ENCODE peak calls at places on chromosome 15, in nine cellular contexts. K, Q, W, T, P, S, E, U and O are unnamed samples.

GRCh38 chr15:28456476-28457395 is 76.0 kb downstream of the GOLGA8G start:
- DNase-seq in K (peak), Q (peak), W (no peak), T (peak), P (no peak), S (peak), E (no peak), U (peak), O (peak)

GRCh38 chr15:70815604-70816003 is 38.4 kb downstream of the LARP6 start:
- DNase-seq in K (no peak), Q (no peak), W (no peak), T (no peak), P (no peak), S (no peak), E (no peak), U (no peak), O (no peak)

GRCh38 chr15:70491183-70491621 is 272.2 kb downstream of the UACA start:
- DNase-seq in K (no peak), Q (no peak), W (no peak), T (no peak), P (peak), S (no peak), E (no peak), U (no peak), O (no peak)

GRCh38 chr15:61888074-61888780 is 172.0 kb downstream of the VPS13C start:
- DNase-seq in K (no peak), Q (no peak), W (no peak), T (no peak), P (no peak), S (no peak), E (no peak), U (no peak), O (no peak)

GRCh38 chr15:34802803-34803395 is 7.5 kb upstream of the ACTC1 start:
- DNase-seq in K (no peak), Q (no peak), W (no peak), T (no peak), P (no peak), S (no peak), E (no peak), U (no peak), O (no peak)

GRCh38 chr15:97501291-97501690 is 459.2 kb upstream of the ARRDC4 start:
- DNase-seq in K (no peak), Q (no peak), W (no peak), T (no peak), P (peak), S (no peak), E (no peak), U (no peak), O (no peak)

GRCh38 chr15:74555192-74555591 is 14.2 kb downstream of the ARID3B start:
- DNase-seq in K (no peak), Q (no peak), W (no peak), T (no peak), P (no peak), S (no peak), E (no peak), U (no peak), O (no peak)

GRCh38 chr15:39535466-39535865 is 45.4 kb upstream of the THBS1 start:
- DNase-seq in K (no peak), Q (no peak), W (no peak), T (no peak), P (no peak), S (no peak), E (no peak), U (no peak), O (peak)

GRCh38 chr15:78421241-78421994 is 16.6 kb upstream of the IREB2 start:
- DNase-seq in K (no peak), Q (no peak), W (no peak), T (no peak), P (no peak), S (no peak), E (no peak), U (no peak), O (no peak)

GRCh38 chr15:37135225-37135624 is 34.9 kb upstream of the MEIS2 start:
- DNase-seq in K (no peak), Q (peak), W (no peak), T (no peak), P (no peak), S (peak), E (no peak), U (no peak), O (no peak)

GRCh38 chr15:25022233-25022632 is 67.4 kb downstream of the SNRPN start:
- DNase-seq in K (no peak), Q (no peak), W (no peak), T (no peak), P (no peak), S (no peak), E (no peak), U (no peak), O (no peak)

GRCh38 chr15:78364233-78364632 is 24.1 kb downstream of the CRABP1 start:
- DNase-seq in K (no peak), Q (peak), W (no peak), T (no peak), P (no peak), S (no peak), E (no peak), U (no peak), O (no peak)

GRCh38 chr15:52013151-52013791 is 5.7 kb upstream of the MAPK6 start:
- DNase-seq in K (no peak), Q (no peak), W (no peak), T (no peak), P (peak), S (no peak), E (no peak), U (no peak), O (no peak)

GRCh38 chr15:47338771-47339170 is 378.5 kb upstream of the SEMA6D start:
- DNase-seq in K (no peak), Q (no peak), W (no peak), T (no peak), P (no peak), S (no peak), E (no peak), U (no peak), O (no peak)

GRCh38 chr15:33007295-33007855 is 187.1 kb downstream of the FMN1 start:
- DNase-seq in K (no peak), Q (no peak), W (no peak), T (no peak), P (no peak), S (peak), E (no peak), U (no peak), O (no peak)

GRCh38 chr15:36632196-36632595 is 52.8 kb downstream of the CDIN1 start:
- DNase-seq in K (no peak), Q (no peak), W (no peak), T (no peak), P (no peak), S (no peak), E (no peak), U (no peak), O (no peak)

GRCh38 chr15:63915888-63916731 is 82.4 kb upstream of the HERC1 start:
- DNase-seq in K (no peak), Q (no peak), W (no peak), T (no peak), P (no peak), S (peak), E (no peak), U (no peak), O (no peak)

GRCh38 chr15:66167854-66168253 is 85.7 kb downstream of the MEGF11 start:
- DNase-seq in K (no peak), Q (no peak), W (no peak), T (no peak), P (no peak), S (no peak), E (no peak), U (no peak), O (no peak)

GRCh38 chr15:81091889-81092558 is 42.0 kb upstream of the CFAP161 start:
- DNase-seq in K (peak), Q (no peak), W (no peak), T (peak), P (no peak), S (no peak), E (no peak), U (no peak), O (no peak)

GRCh38 chr15:84887928-84888327 is 3.5 kb downstream of the SLC28A1 start:
- DNase-seq in K (no peak), Q (no peak), W (no peak), T (no peak), P (no peak), S (no peak), E (no peak), U (no peak), O (no peak)

GRCh38 chr15:99454941-99455795 is 110.6 kb upstream of the MEF2A start:
- DNase-seq in K (peak), Q (no peak), W (peak), T (peak), P (no peak), S (no peak), E (no peak), U (peak), O (peak)

GRCh38 chr15:57160823-57161560 is 215.3 kb upstream of the CGNL1 start:
- DNase-seq in K (no peak), Q (no peak), W (no peak), T (no peak), P (no peak), S (no peak), E (no peak), U (no peak), O (no peak)

GRCh38 chr15:96027501-96027900 is 303.0 kb upstream of the NR2F2 start:
- DNase-seq in K (no peak), Q (no peak), W (no peak), T (no peak), P (no peak), S (no peak), E (no peak), U (no peak), O (no peak)

GRCh38 chr15:89512631-89513030 is 16.2 kb upstream of the RHCG start:
- DNase-seq in K (no peak), Q (no peak), W (no peak), T (no peak), P (no peak), S (no peak), E (no peak), U (no peak), O (no peak)

GRCh38 chr15:66883322-66883911 is 181.4 kb downstream of the SMAD6 start:
- DNase-seq in K (peak), Q (no peak), W (peak), T (peak), P (no peak), S (peak), E (no peak), U (peak), O (peak)

GRCh38 chr15:40909662-40910625 is 15.7 kb downstream of the VPS18 start:
- DNase-seq in K (peak), Q (peak), W (no peak), T (peak), P (no peak), S (peak), E (no peak), U (no peak), O (no peak)
- H3K4me3 ChIP-seq in K (no peak), Q (no peak), W (no peak), T (no peak), P (no peak), S (no peak), E (no peak), U (no peak), O (no peak)

GRCh38 chr15:68984589-68984988 is 29.9 kb upstream of the NOX5 start:
- DNase-seq in K (no peak), Q (no peak), W (no peak), T (no peak), P (no peak), S (no peak), E (no peak), U (no peak), O (no peak)

GRCh38 chr15:68982002-68982401 is 32.5 kb upstream of the NOX5 start:
- DNase-seq in K (no peak), Q (no peak), W (no peak), T (no peak), P (no peak), S (no peak), E (no peak), U (no peak), O (no peak)

GRCh38 chr15:68982976-68983550 is 31.4 kb upstream of the NOX5 start:
- DNase-seq in K (no peak), Q (no peak), W (no peak), T (no peak), P (no peak), S (no peak), E (no peak), U (no peak), O (no peak)

GRCh38 chr15:68985361-68985891 is 29.1 kb upstream of the NOX5 start:
- DNase-seq in K (no peak), Q (no peak), W (no peak), T (no peak), P (no peak), S (no peak), E (no peak), U (no peak), O (no peak)

DNA sequence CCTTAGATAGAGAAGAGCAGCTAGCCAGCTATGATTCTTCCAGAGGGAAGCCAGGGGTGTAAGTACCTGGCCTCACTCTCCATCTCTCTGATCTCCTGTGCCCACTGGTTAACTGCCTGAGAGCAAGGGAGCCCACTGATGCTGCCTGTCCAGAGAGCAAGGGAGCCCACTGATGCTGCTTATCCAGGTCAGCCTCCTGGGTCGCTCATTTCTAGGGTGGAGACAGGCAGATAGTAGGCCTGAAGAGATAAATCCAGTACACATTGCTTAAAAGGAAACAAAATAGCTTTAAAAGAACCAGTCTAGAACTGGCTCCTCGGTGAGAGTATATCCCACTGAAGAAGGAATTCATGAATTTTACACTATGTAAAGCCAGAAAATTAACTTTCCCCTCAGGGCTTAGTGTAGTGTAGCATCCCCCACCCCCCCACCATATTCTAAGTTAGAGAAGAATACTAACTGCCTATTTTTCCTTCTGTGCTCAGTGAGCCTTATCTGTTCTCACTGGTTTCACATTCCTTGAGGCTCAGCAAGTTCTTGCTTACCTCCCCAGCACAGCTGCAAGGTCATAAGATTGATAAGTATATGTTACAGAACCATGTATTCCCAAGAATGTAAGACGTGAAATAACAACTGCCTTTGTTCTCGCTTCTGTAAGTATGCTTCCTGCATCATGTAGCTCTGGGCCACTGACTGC is 30.5 kb upstream of the NOX5 start:
- DNase-seq in K (no peak), Q (no peak), W (no peak), T (peak), P (no peak), S (no peak), E (no peak), U (no peak), O (no peak)
- H3K4me3 ChIP-seq in K (no peak), Q (no peak), W (no peak), T (no peak), P (no peak), S (no peak), E (no peak), U (no peak), O (no peak)

GRCh38 chr15:77021803-77022381 is 27.0 kb downstream of the PSTPIP1 start:
- DNase-seq in K (peak), Q (no peak), W (peak), T (no peak), P (peak), S (no peak), E (peak), U (no peak), O (no peak)
- H3K4me3 ChIP-seq in K (no peak), Q (no peak), W (no peak), T (no peak), P (no peak), S (no peak), E (no peak), U (no peak), O (no peak)

GRCh38 chr15:83499476-83499875 is 52.3 kb downstream of the SH3GL3 start:
- DNase-seq in K (no peak), Q (no peak), W (no peak), T (no peak), P (no peak), S (no peak), E (no peak), U (no peak), O (no peak)
- H3K4me3 ChIP-seq in K (no peak), Q (no peak), W (no peak), T (no peak), P (no peak), S (no peak), E (no peak), U (no peak), O (no peak)